ENCODE peak calls at places on chromosomes 6 and 20, in ten cellular contexts. One of them, this sample, is unnamed.

GRCh38 chr20:4435671-4436070 is 286.0 kb upstream of the PRND start:
- ATAC-seq in upper lobe of left lung: no peak
- ATAC-seq in omental fat pad: no peak
- ATAC-seq in CD4-positive, alpha-beta T cell: no peak
- ATAC-seq in pancreas: no peak
- ATAC-seq in A549: no peak
- ATAC-seq in WTC11: no peak
- ATAC-seq in Panc1: no peak
- ATAC-seq in heart left ventricle: no peak
- ATAC-seq in IMR-90: no peak
- ATAC-seq in this sample: no peak

GRCh38 chr6:116560130-116560529 is 6.6 kb downstream of the CALHM4 start:
- ATAC-seq in upper lobe of left lung: no peak
- ATAC-seq in omental fat pad: no peak
- ATAC-seq in CD4-positive, alpha-beta T cell: no peak
- ATAC-seq in pancreas: no peak
- ATAC-seq in A549: no peak
- ATAC-seq in WTC11: no peak
- ATAC-seq in Panc1: no peak
- ATAC-seq in heart left ventricle: no peak
- ATAC-seq in IMR-90: no peak
- ATAC-seq in this sample: no peak

GRCh38 chr6:111724505-111724904 is 118.8 kb upstream of the TRAF3IP2 start:
- ATAC-seq in upper lobe of left lung: peak
- ATAC-seq in omental fat pad: no peak
- ATAC-seq in CD4-positive, alpha-beta T cell: peak
- ATAC-seq in pancreas: no peak
- ATAC-seq in A549: no peak
- ATAC-seq in WTC11: no peak
- ATAC-seq in Panc1: no peak
- ATAC-seq in heart left ventricle: no peak
- ATAC-seq in IMR-90: no peak
- ATAC-seq in this sample: no peak

GRCh38 chr6:110367001-110367400 is 8.9 kb upstream of the METTL24 start:
- ATAC-seq in upper lobe of left lung: no peak
- ATAC-seq in omental fat pad: no peak
- ATAC-seq in CD4-positive, alpha-beta T cell: peak
- ATAC-seq in pancreas: no peak
- ATAC-seq in A549: no peak
- ATAC-seq in WTC11: no peak
- ATAC-seq in Panc1: no peak
- ATAC-seq in heart left ventricle: no peak
- ATAC-seq in IMR-90: no peak
- ATAC-seq in this sample: no peak

GRCh38 chr6:2961971-2962370 is 9.4 kb downstream of the SERPINB6 start:
- ATAC-seq in upper lobe of left lung: peak
- ATAC-seq in omental fat pad: no peak
- ATAC-seq in CD4-positive, alpha-beta T cell: no peak
- ATAC-seq in pancreas: peak
- ATAC-seq in A549: no peak
- ATAC-seq in WTC11: peak
- ATAC-seq in Panc1: no peak
- ATAC-seq in heart left ventricle: peak
- ATAC-seq in IMR-90: no peak
- ATAC-seq in this sample: peak

GRCh38 chr20:24364464-24364863 is 105.0 kb upstream of the SYNDIG1 start:
- ATAC-seq in upper lobe of left lung: no peak
- ATAC-seq in omental fat pad: no peak
- ATAC-seq in CD4-positive, alpha-beta T cell: no peak
- ATAC-seq in pancreas: no peak
- ATAC-seq in A549: no peak
- ATAC-seq in WTC11: no peak
- ATAC-seq in Panc1: no peak
- ATAC-seq in heart left ventricle: no peak
- ATAC-seq in IMR-90: no peak
- ATAC-seq in this sample: no peak

GRCh38 chr20:63035284-63036185 is 28.8 kb upstream of the BHLHE23 start:
- ATAC-seq in upper lobe of left lung: peak
- ATAC-seq in omental fat pad: no peak
- ATAC-seq in CD4-positive, alpha-beta T cell: no peak
- ATAC-seq in pancreas: no peak
- ATAC-seq in A549: no peak
- ATAC-seq in WTC11: no peak
- ATAC-seq in Panc1: no peak
- ATAC-seq in heart left ventricle: peak
- ATAC-seq in IMR-90: no peak
- ATAC-seq in this sample: no peak

GRCh38 chr6:44977406-44977740 is 350.8 kb upstream of the RUNX2 start:
- ATAC-seq in upper lobe of left lung: no peak
- ATAC-seq in omental fat pad: no peak
- ATAC-seq in CD4-positive, alpha-beta T cell: peak
- ATAC-seq in pancreas: no peak
- ATAC-seq in A549: no peak
- ATAC-seq in WTC11: no peak
- ATAC-seq in Panc1: no peak
- ATAC-seq in heart left ventricle: no peak
- ATAC-seq in IMR-90: no peak
- ATAC-seq in this sample: no peak

GRCh38 chr20:38190166-38190565 is 25.1 kb upstream of the TGM2 start:
- ATAC-seq in upper lobe of left lung: no peak
- ATAC-seq in omental fat pad: no peak
- ATAC-seq in CD4-positive, alpha-beta T cell: no peak
- ATAC-seq in pancreas: no peak
- ATAC-seq in A549: no peak
- ATAC-seq in WTC11: no peak
- ATAC-seq in Panc1: no peak
- ATAC-seq in heart left ventricle: no peak
- ATAC-seq in IMR-90: no peak
- ATAC-seq in this sample: no peak

GRCh38 chr20:38186788-38187221 is 21.7 kb upstream of the TGM2 start:
- ATAC-seq in upper lobe of left lung: no peak
- ATAC-seq in omental fat pad: no peak
- ATAC-seq in CD4-positive, alpha-beta T cell: no peak
- ATAC-seq in pancreas: no peak
- ATAC-seq in A549: peak
- ATAC-seq in WTC11: no peak
- ATAC-seq in Panc1: no peak
- ATAC-seq in heart left ventricle: no peak
- ATAC-seq in IMR-90: no peak
- ATAC-seq in this sample: no peak

GRCh38 chr20:38190936-38191371 is 25.9 kb upstream of the TGM2 start:
- ATAC-seq in upper lobe of left lung: peak
- ATAC-seq in omental fat pad: no peak
- ATAC-seq in CD4-positive, alpha-beta T cell: no peak
- ATAC-seq in pancreas: no peak
- ATAC-seq in A549: no peak
- ATAC-seq in WTC11: no peak
- ATAC-seq in Panc1: no peak
- ATAC-seq in heart left ventricle: peak
- ATAC-seq in IMR-90: peak
- ATAC-seq in this sample: no peak

GRCh38 chr20:38184098-38184497 is 19.0 kb upstream of the TGM2 start:
- ATAC-seq in upper lobe of left lung: no peak
- ATAC-seq in omental fat pad: peak
- ATAC-seq in CD4-positive, alpha-beta T cell: no peak
- ATAC-seq in pancreas: no peak
- ATAC-seq in A549: peak
- ATAC-seq in WTC11: no peak
- ATAC-seq in Panc1: no peak
- ATAC-seq in heart left ventricle: no peak
- ATAC-seq in IMR-90: no peak
- ATAC-seq in this sample: no peak

DNA sequence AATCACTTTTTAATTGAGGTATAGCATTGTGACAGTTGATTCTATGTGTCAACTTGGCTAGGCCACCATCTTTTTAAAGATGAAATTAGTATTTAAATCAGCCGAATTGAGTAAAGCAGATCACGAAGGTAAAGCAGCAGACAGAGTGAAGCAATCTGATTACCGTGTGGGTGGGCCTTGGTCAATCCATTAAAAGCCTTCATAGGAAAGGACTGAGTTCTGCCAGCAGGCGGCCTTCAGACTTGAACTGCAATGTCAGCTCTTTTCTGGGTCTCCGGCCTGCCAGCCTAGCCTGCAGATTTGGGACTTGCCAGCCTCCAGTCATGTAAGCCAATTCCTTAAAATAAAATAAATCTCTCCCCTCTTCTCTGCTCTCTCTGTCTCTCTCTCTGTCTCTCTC is 22.4 kb upstream of the TGM2 start:
- ATAC-seq in upper lobe of left lung: peak
- ATAC-seq in omental fat pad: peak
- ATAC-seq in CD4-positive, alpha-beta T cell: no peak
- ATAC-seq in pancreas: no peak
- ATAC-seq in A549: peak
- ATAC-seq in WTC11: peak
- ATAC-seq in Panc1: no peak
- ATAC-seq in heart left ventricle: no peak
- ATAC-seq in IMR-90: peak
- ATAC-seq in this sample: no peak
- TF ChIP-seq CTCF in upper lobe of left lung: no peak
- TF ChIP-seq CTCF in omental fat pad: no peak
- TF ChIP-seq CTCF in CD4-positive, alpha-beta T cell: no peak
- TF ChIP-seq CTCF in pancreas: no peak
- TF ChIP-seq CTCF in A549: no peak
- TF ChIP-seq CTCF in WTC11: no peak
- TF ChIP-seq CTCF in Panc1: no peak
- TF ChIP-seq CTCF in heart left ventricle: no peak
- TF ChIP-seq CTCF in IMR-90: peak
- TF ChIP-seq CTCF in this sample: no peak

GRCh38 chr20:44054118-44054517 is 132.9 kb downstream of the JPH2 start:
- ATAC-seq in upper lobe of left lung: no peak
- ATAC-seq in omental fat pad: no peak
- ATAC-seq in CD4-positive, alpha-beta T cell: no peak
- ATAC-seq in pancreas: no peak
- ATAC-seq in A549: no peak
- ATAC-seq in WTC11: no peak
- ATAC-seq in Panc1: no peak
- ATAC-seq in heart left ventricle: no peak
- ATAC-seq in IMR-90: no peak
- ATAC-seq in this sample: no peak

GRCh38 chr20:44057698-44058675 is 129.0 kb downstream of the JPH2 start:
- ATAC-seq in upper lobe of left lung: no peak
- ATAC-seq in omental fat pad: no peak
- ATAC-seq in CD4-positive, alpha-beta T cell: no peak
- ATAC-seq in pancreas: no peak
- ATAC-seq in A549: no peak
- ATAC-seq in WTC11: no peak
- ATAC-seq in Panc1: no peak
- ATAC-seq in heart left ventricle: peak
- ATAC-seq in IMR-90: no peak
- ATAC-seq in this sample: no peak

GRCh38 chr20:44053046-44053445 is 133.9 kb downstream of the JPH2 start:
- ATAC-seq in upper lobe of left lung: no peak
- ATAC-seq in omental fat pad: no peak
- ATAC-seq in CD4-positive, alpha-beta T cell: no peak
- ATAC-seq in pancreas: no peak
- ATAC-seq in A549: no peak
- ATAC-seq in WTC11: no peak
- ATAC-seq in Panc1: no peak
- ATAC-seq in heart left ventricle: no peak
- ATAC-seq in IMR-90: no peak
- ATAC-seq in this sample: no peak

GRCh38 chr20:44054849-44055248 is 132.1 kb downstream of the JPH2 start:
- ATAC-seq in upper lobe of left lung: no peak
- ATAC-seq in omental fat pad: no peak
- ATAC-seq in CD4-positive, alpha-beta T cell: no peak
- ATAC-seq in pancreas: no peak
- ATAC-seq in A549: no peak
- ATAC-seq in WTC11: no peak
- ATAC-seq in Panc1: no peak
- ATAC-seq in heart left ventricle: no peak
- ATAC-seq in IMR-90: no peak
- ATAC-seq in this sample: no peak

DNA sequence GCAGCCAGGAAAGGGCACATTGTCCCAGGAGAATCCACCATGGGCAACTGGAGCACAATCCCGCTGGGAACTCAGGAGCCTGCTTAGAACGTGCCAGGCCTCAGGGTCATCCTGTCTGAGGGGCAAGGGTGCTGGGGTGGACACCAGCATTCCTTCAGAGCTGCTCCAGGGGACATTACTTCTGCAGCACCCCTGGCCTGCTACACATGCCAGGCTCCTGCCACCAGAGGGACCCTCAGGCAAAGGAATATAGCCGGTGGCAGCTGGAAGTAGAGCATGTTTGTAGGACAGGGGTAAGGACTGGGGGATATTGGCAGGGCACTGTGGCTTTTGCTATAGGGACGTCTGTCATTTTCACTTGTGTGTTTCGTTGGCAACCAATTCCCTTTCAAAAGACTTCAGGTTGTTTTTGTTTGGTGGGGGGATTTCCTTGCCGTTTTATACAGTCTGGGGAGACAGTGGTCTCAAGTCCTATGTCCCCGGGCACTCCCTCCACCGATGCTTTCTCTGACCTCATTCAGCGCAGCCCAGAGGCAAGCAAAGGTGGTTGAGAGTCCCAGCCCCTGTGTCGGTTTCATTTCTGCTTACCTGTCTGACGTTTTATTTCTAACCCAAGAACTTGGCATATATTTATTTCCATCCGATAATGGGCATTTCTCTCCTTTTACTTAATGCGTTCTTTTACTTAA is 130.8 kb downstream of the JPH2 start:
- ATAC-seq in upper lobe of left lung: no peak
- ATAC-seq in omental fat pad: no peak
- ATAC-seq in CD4-positive, alpha-beta T cell: peak
- ATAC-seq in pancreas: no peak
- ATAC-seq in A549: peak
- ATAC-seq in WTC11: peak
- ATAC-seq in Panc1: peak
- ATAC-seq in heart left ventricle: peak
- ATAC-seq in IMR-90: peak
- ATAC-seq in this sample: no peak
- TF ChIP-seq CTCF in upper lobe of left lung: peak
- TF ChIP-seq CTCF in omental fat pad: no peak
- TF ChIP-seq CTCF in CD4-positive, alpha-beta T cell: peak
- TF ChIP-seq CTCF in pancreas: no peak
- TF ChIP-seq CTCF in A549: peak
- TF ChIP-seq CTCF in WTC11: peak
- TF ChIP-seq CTCF in Panc1: peak
- TF ChIP-seq CTCF in heart left ventricle: peak
- TF ChIP-seq CTCF in IMR-90: peak
- TF ChIP-seq CTCF in this sample: no peak

GRCh38 chr6:35415065-35415880 is 36.9 kb upstream of the FANCE start:
- ATAC-seq in upper lobe of left lung: peak
- ATAC-seq in omental fat pad: peak
- ATAC-seq in CD4-positive, alpha-beta T cell: no peak
- ATAC-seq in pancreas: peak
- ATAC-seq in A549: peak
- ATAC-seq in WTC11: peak
- ATAC-seq in Panc1: peak
- ATAC-seq in heart left ventricle: peak
- ATAC-seq in IMR-90: peak
- ATAC-seq in this sample: peak
- TF ChIP-seq CTCF in upper lobe of left lung: peak
- TF ChIP-seq CTCF in omental fat pad: no peak
- TF ChIP-seq CTCF in CD4-positive, alpha-beta T cell: peak
- TF ChIP-seq CTCF in pancreas: peak
- TF ChIP-seq CTCF in A549: peak
- TF ChIP-seq CTCF in WTC11: no peak
- TF ChIP-seq CTCF in Panc1: peak
- TF ChIP-seq CTCF in heart left ventricle: peak
- TF ChIP-seq CTCF in IMR-90: peak
- TF ChIP-seq CTCF in this sample: peak

DNA sequence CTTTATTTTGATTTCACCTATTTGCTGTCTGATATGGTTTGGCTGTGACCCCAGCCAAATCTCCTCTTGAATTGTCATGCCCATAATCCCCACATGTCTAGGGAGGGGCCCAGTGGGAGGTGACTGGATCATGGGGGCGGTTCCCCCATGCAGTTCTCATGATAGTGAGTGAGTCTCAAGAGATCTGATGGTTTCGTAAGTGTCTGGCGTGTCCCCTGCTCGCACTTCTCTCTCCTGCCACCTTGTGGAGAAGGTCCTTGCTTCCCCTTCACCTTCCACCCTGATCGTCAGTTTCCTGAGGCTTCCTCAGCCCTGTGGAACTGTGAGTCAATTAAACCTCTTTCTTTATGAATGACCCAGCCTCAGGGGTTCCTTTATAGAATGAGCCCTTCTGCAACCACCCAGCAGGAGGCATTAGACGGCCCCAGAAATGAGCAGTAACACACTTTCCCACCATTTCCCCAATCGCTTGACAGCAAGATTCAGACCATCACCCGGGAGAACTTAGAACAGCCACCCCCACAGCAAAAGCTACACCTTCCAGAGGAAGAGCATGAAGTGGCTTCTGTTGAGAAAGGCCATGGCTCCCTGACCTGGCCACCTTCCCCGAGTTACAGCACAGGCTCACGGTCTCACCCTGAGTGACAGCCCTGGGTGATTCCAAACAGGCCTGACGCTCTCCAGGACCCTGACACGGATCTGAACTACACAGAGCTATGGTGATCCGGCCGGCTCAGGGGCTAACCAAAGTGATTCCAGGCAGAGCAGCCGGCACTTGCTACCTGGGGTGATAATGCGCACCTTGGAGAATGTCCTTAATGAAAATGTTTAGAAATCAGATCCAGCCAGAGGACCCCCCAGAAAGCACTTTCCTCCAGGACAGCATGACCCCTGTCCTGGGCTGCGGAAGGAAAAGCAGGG is 131.2 kb upstream of the CDH4 start:
- ATAC-seq in upper lobe of left lung: peak
- ATAC-seq in omental fat pad: peak
- ATAC-seq in CD4-positive, alpha-beta T cell: peak
- ATAC-seq in pancreas: no peak
- ATAC-seq in A549: peak
- ATAC-seq in WTC11: peak
- ATAC-seq in Panc1: peak
- ATAC-seq in heart left ventricle: peak
- ATAC-seq in IMR-90: peak
- ATAC-seq in this sample: peak
- TF ChIP-seq CTCF in upper lobe of left lung: peak
- TF ChIP-seq CTCF in omental fat pad: no peak
- TF ChIP-seq CTCF in CD4-positive, alpha-beta T cell: peak
- TF ChIP-seq CTCF in pancreas: peak
- TF ChIP-seq CTCF in A549: peak
- TF ChIP-seq CTCF in WTC11: peak
- TF ChIP-seq CTCF in Panc1: peak
- TF ChIP-seq CTCF in heart left ventricle: peak
- TF ChIP-seq CTCF in IMR-90: peak
- TF ChIP-seq CTCF in this sample: peak

This sample was measured in gastroesophageal sphincter.